ENCODE peak calls at places on chromosomes 2 and 18, in six cellular contexts. J, B, D, C, K and P are unnamed samples.
A peak's percentile ranks its signal among the peaks of the same experiment; 100 is the strongest.

GRCh38 chr18:65091737-65092329 is 659.0 kb upstream of the CDH7 start:
- DNase-seq in J (no peak), B (no peak), D (no peak), C (no peak), K (peak; percentile 0), P (no peak)

GRCh38 chr18:39571511-39571910 is 2005.9 kb upstream of the CELF4 start:
- DNase-seq in J (no peak), B (no peak), D (no peak), C (no peak), K (peak; percentile 19), P (no peak)

GRCh38 chr2:188983427-188984101 is 9.4 kb downstream of the COL3A1 start:
- DNase-seq in J (no peak), B (no peak), D (no peak), C (no peak), K (peak; percentile 78), P (no peak)

GRCh38 chr2:26562811-26563645 is 78.1 kb downstream of the CIB4 start:
- DNase-seq in J (peak; percentile 44), B (peak; percentile 50), D (peak; percentile 68), C (peak; percentile 45), K (no peak), P (no peak)

GRCh38 chr2:1814061-1814460 is 69.7 kb upstream of the PXDN start:
- DNase-seq in J (no peak), B (peak; percentile 61), D (no peak), C (peak; percentile 44), K (no peak), P (no peak)

GRCh38 chr2:41020318-41020717 is 568.4 kb upstream of the SLC8A1 start:
- DNase-seq in J (no peak), B (no peak), D (no peak), C (no peak), K (no peak), P (no peak)

GRCh38 chr2:1940660-1941059 is 196.3 kb upstream of the PXDN start:
- DNase-seq in J (no peak), B (no peak), D (peak; percentile 59), C (no peak), K (no peak), P (peak; percentile 55)

GRCh38 chr2:105895995-105896764 is 151.5 kb downstream of the NCK2 start:
- DNase-seq in J (no peak), B (no peak), D (no peak), C (peak; percentile 75), K (no peak), P (no peak)

GRCh38 chr2:195498839-195499490 is 158.1 kb upstream of the SLC39A10 start:
- DNase-seq in J (no peak), B (no peak), D (no peak), C (no peak), K (peak; percentile 74), P (no peak)

GRCh38 chr2:163909411-163910080 is 173.7 kb upstream of the FIGN start:
- DNase-seq in J (no peak), B (peak; percentile 70), D (no peak), C (peak; percentile 21), K (no peak), P (no peak)

GRCh38 chr2:210195066-210195852 is 24.1 kb upstream of the KANSL1L start:
- DNase-seq in J (no peak), B (no peak), D (peak; percentile 54), C (no peak), K (peak; percentile 58), P (no peak)

GRCh38 chr18:4541588-4541987 is 86.5 kb upstream of the DLGAP1 start:
- DNase-seq in J (no peak), B (no peak), D (no peak), C (no peak), K (no peak), P (no peak)

GRCh38 chr2:176118606-176119370 is 2.2 kb downstream of the HOXD10 start:
- DNase-seq in J (no peak), B (no peak), D (no peak), C (no peak), K (no peak), P (no peak)

GRCh38 chr2:105801961-105802360 is 57.2 kb downstream of the NCK2 start:
- DNase-seq in J (no peak), B (no peak), D (no peak), C (no peak), K (no peak), P (no peak)

GRCh38 chr2:224142397-224143312 is 103.6 kb upstream of the SERPINE2 start:
- DNase-seq in J (no peak), B (no peak), D (no peak), C (no peak), K (peak; percentile 81), P (no peak)

GRCh38 chr2:123195957-123196356 is 829.1 kb upstream of the CNTNAP5 start:
- DNase-seq in J (no peak), B (no peak), D (no peak), C (no peak), K (no peak), P (no peak)

GRCh38 chr2:187553908-187554703 is at the start of gene TFPI:
- DNase-seq in J (no peak), B (no peak), D (no peak), C (peak; percentile 33), K (peak; percentile 78), P (peak; percentile 63)

GRCh38 chr2:233803994-233804393 is 25.9 kb downstream of the MROH2A start:
- DNase-seq in J (no peak), B (peak; percentile 29), D (peak; percentile 43), C (no peak), K (no peak), P (no peak)

GRCh38 chr2:16135913-16136310 is 195.6 kb downstream of the MYCN start:
- DNase-seq in J (no peak), B (no peak), D (no peak), C (no peak), K (no peak), P (no peak)

GRCh38 chr2:167057461-167057860 is 169.2 kb downstream of the XIRP2 start:
- DNase-seq in J (no peak), B (no peak), D (no peak), C (no peak), K (peak; percentile 69), P (no peak)

GRCh38 chr2:39516347-39517101 is 79.4 kb upstream of the MAP4K3 start:
- DNase-seq in J (peak; percentile 62), B (no peak), D (peak; percentile 92), C (peak; percentile 62), K (peak; percentile 58), P (peak; percentile 65)

GRCh38 chr2:1990151-1990589 is 245.9 kb upstream of the PXDN start:
- DNase-seq in J (no peak), B (no peak), D (no peak), C (no peak), K (no peak), P (no peak)

GRCh38 chr2:239255218-239255617 is 145.6 kb downstream of the HDAC4 start:
- DNase-seq in J (no peak), B (no peak), D (no peak), C (no peak), K (no peak), P (no peak)
- H3K4me1 ChIP-seq in J (peaks cover 9% of the 10 kb centered on the region), B (peaks cover 99% of the 10 kb centered on the region), D (peaks cover 76% of the 10 kb centered on the region), C (peaks cover 96% of the 10 kb centered on the region), K (peaks cover 14% of the 10 kb centered on the region), P (peaks cover 8% of the 10 kb centered on the region)

GRCh38 chr2:219124379-219125110 is 36.1 kb downstream of the NHEJ1 start:
- DNase-seq in J (peak; percentile 37), B (no peak), D (no peak), C (no peak), K (peak; percentile 64), P (no peak)
- H3K27ac ChIP-seq in J (no peak overlapping the region), B (no peak overlapping the region), D (no peak overlapping the region), C (no peak overlapping the region), K (no peak overlapping the region), P (no peak overlapping the region)

GRCh38 chr2:141207042-141207398 is 923.8 kb downstream of the LRP1B start:
- DNase-seq in J (no peak), B (no peak), D (no peak), C (no peak), K (no peak), P (no peak)
- H3K4me3 ChIP-seq in J (no peak overlapping the region), B (no peak overlapping the region), D (no peak overlapping the region), C (no peak overlapping the region), K (no peak overlapping the region), P (no peak overlapping the region)

DNA sequence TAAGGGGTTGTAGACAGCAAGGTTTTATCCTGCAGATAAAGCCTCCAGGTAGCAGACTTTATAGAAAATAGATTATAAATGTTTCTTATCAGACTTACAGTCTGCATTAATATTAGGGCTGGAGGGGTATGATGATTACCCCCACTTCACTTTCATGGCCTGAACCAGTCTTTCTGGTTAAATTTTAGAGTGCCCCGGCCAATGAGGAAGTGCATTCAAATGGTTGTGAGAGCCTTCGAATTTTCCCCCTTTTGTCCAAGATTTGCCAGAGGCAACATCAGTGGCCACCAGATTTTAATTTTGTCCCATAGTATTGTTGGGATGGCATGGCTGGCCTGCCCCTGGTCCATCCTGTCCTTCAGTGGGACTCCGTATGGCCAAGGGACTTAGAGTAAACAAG is 31.6 kb downstream of the COMMD1 start:
- DNase-seq in J (no peak), B (no peak), D (no peak), C (no peak), K (no peak), P (no peak)
- H3K4me1 ChIP-seq in J (no peaks in the 10 kb centered on the region), B (peaks cover 5% of the 10 kb centered on the region), D (no peaks in the 10 kb centered on the region), C (no peaks in the 10 kb centered on the region), K (no peaks in the 10 kb centered on the region), P (no peaks in the 10 kb centered on the region)

DNA sequence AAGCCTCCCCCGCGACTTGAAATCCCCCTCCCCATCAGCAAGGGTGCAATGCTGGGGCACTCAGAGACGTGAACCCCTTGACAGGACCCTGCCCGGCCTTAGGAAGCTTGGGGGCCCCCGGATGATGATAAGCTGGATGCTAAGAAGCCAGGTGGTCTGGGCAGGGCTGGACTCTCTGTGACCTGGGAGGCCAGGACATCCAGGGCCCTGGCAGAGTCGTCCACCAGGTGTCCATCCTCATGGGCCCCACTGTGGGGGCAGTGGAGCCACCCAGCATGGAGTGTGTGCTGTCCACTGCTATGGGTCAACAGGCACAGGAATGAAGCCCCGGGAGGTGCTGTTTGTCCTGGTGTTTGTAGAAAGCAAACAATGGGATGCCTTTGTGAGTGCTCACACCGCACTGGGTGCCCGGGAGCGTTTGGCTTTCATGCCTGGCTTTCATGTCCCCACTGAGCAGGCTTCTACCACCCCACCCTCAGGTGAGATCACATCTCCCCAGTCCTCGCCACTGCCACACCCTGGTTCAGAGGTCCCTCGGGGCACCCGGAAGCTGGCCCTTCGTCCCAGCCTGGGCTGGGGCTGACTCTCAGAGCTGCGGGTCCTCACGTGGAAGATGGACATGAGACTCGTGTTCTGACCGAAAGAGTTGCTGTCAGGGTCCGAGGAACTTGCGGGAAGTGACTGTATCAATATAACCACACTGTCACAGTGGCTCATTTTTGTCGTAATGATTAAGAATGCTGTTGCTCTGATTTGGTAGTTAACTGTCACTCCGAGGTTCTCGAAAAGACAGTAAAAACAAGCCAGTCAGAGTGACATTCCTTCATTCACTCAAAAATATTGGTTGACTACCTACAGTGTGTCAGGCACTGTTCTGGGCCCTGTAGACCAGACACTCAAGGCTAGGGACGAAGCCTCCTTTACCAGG is 53.3 kb downstream of the INHBB start:
- DNase-seq in J (peak; percentile 29), B (peak; percentile 51), D (peak; percentile 55), C (peak; percentile 32), K (no peak), P (no peak)
- H3K27ac ChIP-seq in J (no peak overlapping the region), B (no peak overlapping the region), D (no peak overlapping the region), C (no peak overlapping the region), K (no peak overlapping the region), P (no peak overlapping the region)

DNA sequence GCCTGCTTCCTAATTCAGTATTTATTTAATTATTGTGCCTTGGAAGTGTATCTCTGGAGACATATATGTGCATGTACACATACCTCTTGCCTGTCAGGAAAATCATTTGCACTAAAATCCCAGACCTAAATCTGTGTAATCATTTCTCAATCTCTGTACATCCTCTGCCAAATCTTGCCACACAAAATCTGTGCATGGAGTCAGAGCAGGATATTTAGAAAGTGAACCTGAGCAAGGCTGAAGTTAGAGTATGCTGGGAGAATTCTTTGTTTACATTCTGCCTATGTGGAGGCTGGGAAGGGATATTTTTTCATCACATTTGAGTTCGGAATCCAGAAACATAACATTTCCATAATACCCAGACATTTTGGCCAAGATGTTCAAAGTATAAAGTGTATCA is 9.3 kb downstream of the XRCC5 start:
- DNase-seq in J (no peak), B (no peak), D (no peak), C (no peak), K (peak; percentile 61), P (no peak)
- H3K4me3 ChIP-seq in J (no peak overlapping the region), B (no peak overlapping the region), D (no peak overlapping the region), C (no peak overlapping the region), K (no peak overlapping the region), P (no peak overlapping the region)